ENCODE peak calls at places on chromosome 18, in six cellular contexts. One of them, this sample, is unnamed. For H3K4me1, the result is how much of the 10 kb centered on the place peaks cover.

GRCh38 chr18:29874519-29875098 is 1167.9 kb downstream of the DSC3 start:
- DNase-seq in HepG2: peak
- DNase-seq in tibial artery: no peak
- DNase-seq in IMR-90: peak
- DNase-seq in ovary: no peak
- DNase-seq in esophagus squamous epithelium: no peak
- DNase-seq in this sample: no peak

GRCh38 chr18:63480476-63480875 is 3.7 kb downstream of the SERPINB5 start:
- DNase-seq in tibial artery: no peak
- DNase-seq in esophagus squamous epithelium: no peak
- DNase-seq in IMR-90: no peak
- DNase-seq in HepG2: no peak
- DNase-seq in ovary: no peak
- DNase-seq in this sample: no peak

GRCh38 chr18:3791258-3791657 is 341.3 kb downstream of the TGIF1 start:
- DNase-seq in ovary: no peak
- DNase-seq in HepG2: no peak
- DNase-seq in esophagus squamous epithelium: no peak
- DNase-seq in IMR-90: no peak
- DNase-seq in tibial artery: no peak
- DNase-seq in this sample: no peak

GRCh38 chr18:10085405-10085804 is 171.6 kb downstream of the VAPA start:
- DNase-seq in ovary: no peak
- DNase-seq in esophagus squamous epithelium: no peak
- DNase-seq in IMR-90: peak
- DNase-seq in HepG2: no peak
- DNase-seq in tibial artery: no peak
- DNase-seq in this sample: no peak

GRCh38 chr18:8174758-8175157 is 434.5 kb upstream of the RAB12 start:
- DNase-seq in tibial artery: no peak
- DNase-seq in ovary: no peak
- DNase-seq in HepG2: no peak
- DNase-seq in esophagus squamous epithelium: no peak
- DNase-seq in IMR-90: no peak
- DNase-seq in this sample: no peak

GRCh38 chr18:3596324-3597158 is 146.6 kb downstream of the TGIF1 start:
- DNase-seq in tibial artery: peak
- DNase-seq in ovary: no peak
- DNase-seq in IMR-90: peak
- DNase-seq in esophagus squamous epithelium: no peak
- DNase-seq in HepG2: peak
- DNase-seq in this sample: peak

GRCh38 chr18:69402219-69402989 is 1.7 kb downstream of the DOK6 start:
- DNase-seq in esophagus squamous epithelium: no peak
- DNase-seq in IMR-90: no peak
- DNase-seq in HepG2: peak
- DNase-seq in ovary: no peak
- DNase-seq in tibial artery: no peak
- DNase-seq in this sample: peak

GRCh38 chr18:23340661-23341060 is 112.4 kb upstream of the RIOK3 start:
- DNase-seq in HepG2: no peak
- DNase-seq in tibial artery: peak
- DNase-seq in IMR-90: peak
- DNase-seq in esophagus squamous epithelium: no peak
- DNase-seq in ovary: no peak
- DNase-seq in this sample: no peak

GRCh38 chr18:35171315-35171987 is 69.4 kb upstream of the ZNF397 start:
- DNase-seq in tibial artery: no peak
- DNase-seq in IMR-90: no peak
- DNase-seq in ovary: no peak
- DNase-seq in HepG2: peak
- DNase-seq in esophagus squamous epithelium: no peak
- DNase-seq in this sample: no peak

GRCh38 chr18:59742325-59743111 is 45.3 kb upstream of the CCBE1 start:
- DNase-seq in tibial artery: no peak
- DNase-seq in esophagus squamous epithelium: no peak
- DNase-seq in ovary: no peak
- DNase-seq in HepG2: no peak
- DNase-seq in IMR-90: peak
- DNase-seq in this sample: no peak

GRCh38 chr18:68447286-68447685 is 267.6 kb downstream of the TMX3 start:
- DNase-seq in ovary: no peak
- DNase-seq in tibial artery: no peak
- DNase-seq in IMR-90: peak
- DNase-seq in HepG2: no peak
- DNase-seq in esophagus squamous epithelium: no peak
- DNase-seq in this sample: no peak

GRCh38 chr18:22230403-22231042 is 61.1 kb downstream of the GATA6 start:
- DNase-seq in ovary: no peak
- DNase-seq in HepG2: no peak
- DNase-seq in esophagus squamous epithelium: no peak
- DNase-seq in IMR-90: peak
- DNase-seq in tibial artery: no peak
- DNase-seq in this sample: no peak

GRCh38 chr18:10316778-10317177 is 137.7 kb upstream of the APCDD1 start:
- DNase-seq in ovary: no peak
- DNase-seq in tibial artery: no peak
- DNase-seq in HepG2: no peak
- DNase-seq in IMR-90: no peak
- DNase-seq in esophagus squamous epithelium: no peak
- DNase-seq in this sample: no peak

GRCh38 chr18:22238681-22239080 is 69.3 kb downstream of the GATA6 start:
- DNase-seq in IMR-90: no peak
- DNase-seq in HepG2: no peak
- DNase-seq in ovary: no peak
- DNase-seq in tibial artery: no peak
- DNase-seq in esophagus squamous epithelium: no peak
- DNase-seq in this sample: no peak

GRCh38 chr18:76453057-76453561 is 41.9 kb downstream of the ZNF516 start:
- DNase-seq in tibial artery: no peak
- DNase-seq in IMR-90: no peak
- DNase-seq in ovary: no peak
- DNase-seq in HepG2: no peak
- DNase-seq in esophagus squamous epithelium: no peak
- DNase-seq in this sample: no peak

GRCh38 chr18:76450912-76451421 is 44.1 kb downstream of the ZNF516 start:
- DNase-seq in ovary: peak
- DNase-seq in esophagus squamous epithelium: no peak
- DNase-seq in HepG2: no peak
- DNase-seq in tibial artery: peak
- DNase-seq in IMR-90: peak
- DNase-seq in this sample: peak

GRCh38 chr18:76450452-76450851 is 44.6 kb downstream of the ZNF516 start:
- DNase-seq in tibial artery: no peak
- DNase-seq in HepG2: no peak
- DNase-seq in esophagus squamous epithelium: no peak
- DNase-seq in IMR-90: peak
- DNase-seq in ovary: peak
- DNase-seq in this sample: peak

GRCh38 chr18:76452357-76452756 is 42.7 kb downstream of the ZNF516 start:
- DNase-seq in IMR-90: peak
- DNase-seq in tibial artery: no peak
- DNase-seq in HepG2: no peak
- DNase-seq in ovary: no peak
- DNase-seq in esophagus squamous epithelium: no peak
- DNase-seq in this sample: peak

GRCh38 chr18:76451475-76452331 is 43.3 kb downstream of the ZNF516 start:
- DNase-seq in IMR-90: no peak
- DNase-seq in tibial artery: no peak
- DNase-seq in esophagus squamous epithelium: no peak
- DNase-seq in HepG2: no peak
- DNase-seq in ovary: peak
- DNase-seq in this sample: peak
- H3K27ac ChIP-seq in IMR-90: peak
- H3K27ac ChIP-seq in tibial artery: peak
- H3K27ac ChIP-seq in esophagus squamous epithelium: peak
- H3K27ac ChIP-seq in HepG2: no peak
- H3K27ac ChIP-seq in ovary: peak
- H3K27ac ChIP-seq in this sample: peak

GRCh38 chr18:475202-475624 is 25.3 kb downstream of the COLEC12 start:
- DNase-seq in esophagus squamous epithelium: no peak
- DNase-seq in ovary: no peak
- DNase-seq in tibial artery: no peak
- DNase-seq in IMR-90: peak
- DNase-seq in HepG2: peak
- DNase-seq in this sample: peak

GRCh38 chr18:476368-476767 is 24.1 kb downstream of the COLEC12 start:
- DNase-seq in tibial artery: no peak
- DNase-seq in IMR-90: no peak
- DNase-seq in HepG2: no peak
- DNase-seq in ovary: no peak
- DNase-seq in esophagus squamous epithelium: no peak
- DNase-seq in this sample: no peak

GRCh38 chr18:477565-477964 is 22.9 kb downstream of the COLEC12 start:
- DNase-seq in tibial artery: no peak
- DNase-seq in IMR-90: no peak
- DNase-seq in esophagus squamous epithelium: no peak
- DNase-seq in ovary: no peak
- DNase-seq in HepG2: peak
- DNase-seq in this sample: no peak

GRCh38 chr18:474416-474815 is 26.1 kb downstream of the COLEC12 start:
- DNase-seq in HepG2: no peak
- DNase-seq in tibial artery: no peak
- DNase-seq in esophagus squamous epithelium: no peak
- DNase-seq in IMR-90: no peak
- DNase-seq in ovary: no peak
- DNase-seq in this sample: no peak

GRCh38 chr18:478679-479078 is 21.8 kb downstream of the COLEC12 start:
- DNase-seq in tibial artery: no peak
- DNase-seq in ovary: no peak
- DNase-seq in esophagus squamous epithelium: no peak
- DNase-seq in IMR-90: peak
- DNase-seq in HepG2: no peak
- DNase-seq in this sample: no peak
- H3K4me1 ChIP-seq in tibial artery: under half
- H3K4me1 ChIP-seq in ovary: under half
- H3K4me1 ChIP-seq in esophagus squamous epithelium: under half
- H3K4me1 ChIP-seq in IMR-90: under half
- H3K4me1 ChIP-seq in HepG2: half or more
- H3K4me1 ChIP-seq in this sample: half or more

DNA sequence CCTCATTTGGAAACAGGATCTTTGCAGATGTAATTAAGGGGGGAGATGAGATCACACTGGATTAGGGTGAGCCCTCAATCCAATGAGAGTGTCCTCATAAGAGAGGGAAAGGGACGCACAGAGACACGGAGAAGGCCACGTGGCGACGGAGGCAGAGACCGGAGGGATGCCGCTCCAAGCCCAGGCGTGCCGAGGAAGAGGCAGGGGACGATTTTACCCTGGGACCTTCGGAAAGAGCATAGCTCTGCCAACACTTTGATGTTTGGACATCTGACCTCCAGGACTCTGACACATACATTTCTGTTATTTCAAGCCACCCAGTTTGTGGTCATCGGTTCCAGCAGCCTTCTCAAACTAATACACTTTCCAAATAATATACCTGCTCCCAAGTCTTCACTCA is 84.4 kb upstream of the ZCCHC2 start:
- DNase-seq in IMR-90: no peak
- DNase-seq in tibial artery: no peak
- DNase-seq in HepG2: peak
- DNase-seq in ovary: no peak
- DNase-seq in esophagus squamous epithelium: no peak
- DNase-seq in this sample: no peak
- H3K27ac ChIP-seq in IMR-90: no peak
- H3K27ac ChIP-seq in tibial artery: peak
- H3K27ac ChIP-seq in HepG2: peak
- H3K27ac ChIP-seq in ovary: no peak
- H3K27ac ChIP-seq in esophagus squamous epithelium: peak
- H3K27ac ChIP-seq in this sample: peak

GRCh38 chr18:12007063-12007462 is 25.8 kb downstream of the IMPA2 start:
- DNase-seq in IMR-90: no peak
- DNase-seq in tibial artery: no peak
- DNase-seq in ovary: no peak
- DNase-seq in esophagus squamous epithelium: no peak
- DNase-seq in HepG2: no peak
- DNase-seq in this sample: no peak

GRCh38 chr18:12009581-12010140 is 28.4 kb downstream of the IMPA2 start:
- DNase-seq in ovary: no peak
- DNase-seq in IMR-90: no peak
- DNase-seq in HepG2: no peak
- DNase-seq in esophagus squamous epithelium: no peak
- DNase-seq in tibial artery: no peak
- DNase-seq in this sample: no peak

GRCh38 chr18:12006488-12006840 is 25.2 kb downstream of the IMPA2 start:
- DNase-seq in HepG2: no peak
- DNase-seq in esophagus squamous epithelium: no peak
- DNase-seq in tibial artery: no peak
- DNase-seq in IMR-90: no peak
- DNase-seq in ovary: no peak
- DNase-seq in this sample: no peak

GRCh38 chr18:12008842-12009580 is 27.7 kb downstream of the IMPA2 start:
- DNase-seq in esophagus squamous epithelium: no peak
- DNase-seq in tibial artery: no peak
- DNase-seq in IMR-90: no peak
- DNase-seq in HepG2: peak
- DNase-seq in ovary: no peak
- DNase-seq in this sample: peak

DNA sequence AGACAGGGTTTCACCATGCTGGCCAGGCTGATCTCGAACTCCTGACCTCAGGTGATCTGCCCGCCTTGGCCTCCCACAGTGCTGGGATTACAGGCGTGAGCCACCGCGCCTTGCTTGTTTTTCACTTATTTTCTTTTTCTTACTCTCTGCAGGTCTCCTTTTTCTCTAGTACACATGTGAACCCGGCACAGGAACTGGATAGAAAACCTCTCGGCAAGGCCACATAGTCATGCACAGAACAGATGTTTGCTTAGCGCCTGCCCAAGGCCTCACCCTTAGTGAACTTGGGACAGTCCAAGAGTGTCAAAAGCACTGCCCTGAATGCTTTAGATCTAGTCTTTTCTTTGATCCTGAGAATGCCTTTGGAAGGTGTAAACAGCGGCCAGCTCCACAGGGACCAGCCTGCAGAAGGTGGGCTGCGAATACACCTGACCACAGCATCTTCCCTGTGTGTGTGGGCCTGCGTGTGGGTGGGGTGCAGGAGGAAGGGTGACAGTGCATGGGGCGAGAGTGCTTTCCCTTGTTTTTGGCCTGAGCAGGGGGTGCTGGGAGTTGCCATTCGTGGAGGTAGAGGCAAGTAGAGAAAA is 27.0 kb downstream of the IMPA2 start:
- DNase-seq in IMR-90: no peak
- DNase-seq in HepG2: peak
- DNase-seq in esophagus squamous epithelium: no peak
- DNase-seq in tibial artery: no peak
- DNase-seq in ovary: no peak
- DNase-seq in this sample: no peak
- H3K4me1 ChIP-seq in IMR-90: under half
- H3K4me1 ChIP-seq in HepG2: under half
- H3K4me1 ChIP-seq in esophagus squamous epithelium: half or more
- H3K4me1 ChIP-seq in tibial artery: under half
- H3K4me1 ChIP-seq in ovary: under half
- H3K4me1 ChIP-seq in this sample: under half

GRCh38 chr18:41966943-41967342 is 11.9 kb downstream of the PIK3C3 start:
- DNase-seq in ovary: peak
- DNase-seq in tibial artery: no peak
- DNase-seq in HepG2: no peak
- DNase-seq in IMR-90: no peak
- DNase-seq in esophagus squamous epithelium: no peak
- DNase-seq in this sample: no peak
- H3K27ac ChIP-seq in ovary: peak
- H3K27ac ChIP-seq in tibial artery: no peak
- H3K27ac ChIP-seq in HepG2: no peak
- H3K27ac ChIP-seq in IMR-90: no peak
- H3K27ac ChIP-seq in esophagus squamous epithelium: no peak
- H3K27ac ChIP-seq in this sample: peak